ENCODE peak calls at places on chromosomes 5 and 9, in five cellular contexts. H, V, Z, Y and E are unnamed samples.

GRCh38 chr5:142748568-142749249 is 21.5 kb upstream of the ARHGAP26 start:
- DNase-seq in H (peak), V (no peak), Z (no peak), Y (no peak), E (no peak)

GRCh38 chr9:83403864-83404263 is 134.3 kb downstream of the FRMD3 start:
- DNase-seq in H (no peak), V (no peak), Z (no peak), Y (no peak), E (no peak)

GRCh38 chr5:164672931-164673694 is 1167.7 kb downstream of the MAT2B start:
- DNase-seq in H (no peak), V (no peak), Z (no peak), Y (peak), E (no peak)

GRCh38 chr9:99451121-99451606 is 229.1 kb downstream of the SEC61B start:
- DNase-seq in H (no peak), V (no peak), Z (no peak), Y (no peak), E (no peak)

GRCh38 chr5:147346006-147346561 is 111.3 kb downstream of the STK32A start:
- DNase-seq in H (no peak), V (no peak), Z (no peak), Y (no peak), E (no peak)

GRCh38 chr5:68489556-68489955 is 274.0 kb downstream of the PIK3R1 start:
- DNase-seq in H (no peak), V (no peak), Z (no peak), Y (no peak), E (no peak)

GRCh38 chr9:18442629-18443491 is 31.1 kb upstream of the ADAMTSL1 start:
- DNase-seq in H (peak), V (peak), Z (peak), Y (peak), E (peak)

GRCh38 chr5:11903614-11904269 is 504 bp downstream of the CTNND2 start:
- DNase-seq in H (peak), V (no peak), Z (peak), Y (no peak), E (no peak)

GRCh38 chr5:117058740-117059139 is 484.1 kb upstream of the SEMA6A start:
- DNase-seq in H (no peak), V (no peak), Z (no peak), Y (no peak), E (no peak)

GRCh38 chr9:129033216-129033615 is 3.2 kb upstream of the MIGA2 start:
- DNase-seq in H (no peak), V (no peak), Z (no peak), Y (no peak), E (no peak)

GRCh38 chr9:69444021-69444420 is 119.0 kb downstream of the ENTREP1 start:
- DNase-seq in H (no peak), V (no peak), Z (no peak), Y (peak), E (no peak)

GRCh38 chr5:135462304-135462703 is 10.2 kb upstream of the TIFAB start:
- DNase-seq in H (peak), V (peak), Z (no peak), Y (peak), E (peak)

GRCh38 chr5:83482961-83483360 is 11.4 kb downstream of the VCAN start:
- DNase-seq in H (no peak), V (no peak), Z (no peak), Y (no peak), E (no peak)

GRCh38 chr9:13443380-13444271 is 164.1 kb upstream of the MPDZ start:
- DNase-seq in H (no peak), V (no peak), Z (no peak), Y (no peak), E (no peak)

GRCh38 chr5:52817818-52818217 is 30.1 kb downstream of the ITGA1 start:
- DNase-seq in H (no peak), V (no peak), Z (no peak), Y (no peak), E (no peak)

GRCh38 chr5:14186132-14186830 is 43.1 kb downstream of the TRIO start:
- DNase-seq in H (no peak), V (no peak), Z (no peak), Y (peak), E (no peak)

GRCh38 chr5:71809446-71809845 is 90.4 kb downstream of the CARTPT start:
- DNase-seq in H (no peak), V (no peak), Z (no peak), Y (no peak), E (no peak)

GRCh38 chr9:70590264-70590646 is 175.8 kb upstream of the KLF9 start:
- DNase-seq in H (no peak), V (no peak), Z (no peak), Y (peak), E (no peak)

GRCh38 chr5:71882826-71883744 is 164.0 kb downstream of the CARTPT start:
- DNase-seq in H (no peak), V (no peak), Z (no peak), Y (peak), E (no peak)

GRCh38 chr5:160792281-160792680 is 59.7 kb downstream of the ATP10B start:
- DNase-seq in H (no peak), V (no peak), Z (no peak), Y (no peak), E (no peak)

GRCh38 chr9:133078486-133078885 is 16.7 kb downstream of the CEL start:
- DNase-seq in H (no peak), V (no peak), Z (peak), Y (no peak), E (no peak)

GRCh38 chr5:131845828-131846227 is 49.0 kb upstream of the FNIP1 start:
- DNase-seq in H (no peak), V (no peak), Z (no peak), Y (no peak), E (no peak)

GRCh38 chr5:125052601-125053000 is 306.2 kb upstream of the ZNF608 start:
- DNase-seq in H (no peak), V (no peak), Z (no peak), Y (no peak), E (no peak)

GRCh38 chr5:97046270-97046982 is 96.0 kb downstream of the LIX1 start:
- DNase-seq in H (no peak), V (no peak), Z (no peak), Y (peak), E (no peak)

GRCh38 chr5:93117753-93118531 is 463.1 kb downstream of the NR2F1-AS1 start:
- DNase-seq in H (no peak), V (no peak), Z (no peak), Y (peak), E (no peak)

GRCh38 chr9:81461196-81461595 is 228.2 kb downstream of the TLE1 start:
- DNase-seq in H (no peak), V (no peak), Z (no peak), Y (peak), E (no peak)

GRCh38 chr5:159951387-159951786 is 35.1 kb downstream of the ADRA1B start:
- DNase-seq in H (no peak), V (no peak), Z (no peak), Y (peak), E (no peak)

GRCh38 chr9:107896544-107896943 is 407.0 kb upstream of the KLF4 start:
- DNase-seq in H (no peak), V (no peak), Z (no peak), Y (no peak), E (no peak)

GRCh38 chr9:127711226-127711701 is 4.2 kb downstream of the PTRH1 start:
- DNase-seq in H (no peak), V (no peak), Z (no peak), Y (no peak), E (no peak)

GRCh38 chr5:60261732-60262131 is 368.2 kb upstream of the PDE4D start:
- DNase-seq in H (no peak), V (no peak), Z (no peak), Y (no peak), E (no peak)

GRCh38 chr9:129835860-129836223 is 584 bp downstream of the USP20 start:
- DNase-seq in H (no peak), V (no peak), Z (no peak), Y (peak), E (no peak)

GRCh38 chr5:75053286-75054109 is 1.1 kb upstream of the GCNT4 start:
- DNase-seq in H (peak), V (peak), Z (peak), Y (peak), E (peak)

GRCh38 chr9:89604463-89605180 is at the start of gene GADD45G:
- DNase-seq in H (peak), V (peak), Z (peak), Y (peak), E (peak)
- TF ChIP-seq POLR2A in H (no peak), V (peak), Z (peak), Y (peak), E (peak)

DNA sequence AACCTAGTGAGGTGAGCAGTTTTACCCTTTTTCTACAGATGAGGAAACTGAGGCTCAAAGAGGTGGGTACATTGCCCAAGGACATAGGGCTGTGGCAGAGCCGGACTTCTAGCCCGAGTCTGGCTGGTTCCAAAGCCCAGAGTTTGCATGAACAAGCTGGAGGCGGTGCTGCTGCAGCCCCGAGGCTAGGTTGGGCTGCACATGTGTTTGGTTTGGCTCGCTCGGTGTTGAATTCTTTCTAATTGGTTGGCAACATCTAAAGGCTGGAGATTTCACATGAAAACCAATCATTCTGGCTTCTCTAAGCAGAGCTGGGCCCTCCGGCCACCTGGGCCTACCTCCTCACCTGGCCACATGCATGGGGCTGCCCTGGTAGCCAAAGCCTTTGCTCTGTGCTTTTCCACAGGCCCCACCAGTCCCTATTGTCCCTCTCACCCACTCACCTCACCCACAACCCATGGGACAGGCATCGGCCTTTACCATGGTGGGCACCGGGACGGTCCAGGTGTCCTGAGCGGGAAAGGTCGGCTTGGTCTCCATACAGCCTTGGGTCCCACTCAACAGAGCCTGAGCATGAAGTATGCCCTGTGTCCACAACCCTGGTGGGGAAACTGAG is 262.3 kb downstream of the NSG2 start:
- DNase-seq in H (no peak), V (no peak), Z (no peak), Y (no peak), E (no peak)
- TF ChIP-seq POLR2A in H (no peak), V (no peak), Z (no peak), Y (no peak), E (no peak)

GRCh38 chr9:136991993-136992818 is at the start of gene PAXX:
- DNase-seq in H (peak), V (peak), Z (peak), Y (peak), E (peak)
- TF ChIP-seq POLR2A in H (no peak), V (no peak), Z (peak), Y (no peak), E (peak)

DNA sequence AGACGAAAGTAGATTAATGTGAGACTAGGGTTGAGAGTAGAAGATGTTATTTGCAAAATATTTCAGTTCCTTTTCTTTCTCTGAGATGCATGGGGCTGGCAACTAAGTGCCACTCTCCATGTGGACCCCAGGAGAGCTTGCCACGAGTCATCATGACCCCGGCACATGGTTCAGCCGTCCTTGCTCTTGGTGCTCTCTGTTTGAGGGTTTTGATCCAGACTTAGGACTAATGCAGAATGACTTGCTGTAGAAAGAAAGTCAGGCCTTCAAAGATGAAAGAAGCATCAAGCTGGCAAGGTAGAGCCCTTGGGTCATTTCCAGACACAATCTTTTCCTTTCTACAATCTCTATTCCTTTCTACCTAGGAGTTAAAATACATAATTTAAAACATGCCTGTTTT is 84.7 kb downstream of the RASGRF2 start:
- DNase-seq in H (no peak), V (no peak), Z (no peak), Y (no peak), E (no peak)
- TF ChIP-seq POLR2A in H (no peak), V (no peak), Z (no peak), Y (no peak), E (no peak)